ENCODE peak calls at places on chromosome 4, in four cellular contexts. W is HCT116, T is MM.1S, G is PC-3. V is an unnamed sample.

GRCh38 chr4:90174622-90175023 is 47.4 kb downstream of the CCSER1 start:
- DNase-seq in W (peak), T (peak), G (peak), V (no peak)

GRCh38 chr4:70688795-70689231 is 481 bp downstream of the UTP3 start:
- DNase-seq in W (no peak), T (no peak), G (no peak), V (peak)

GRCh38 chr4:73603307-73603710 is 16.9 kb downstream of the RASSF6 start:
- DNase-seq in W (no peak), T (no peak), G (peak), V (no peak)

GRCh38 chr4:74536557-74536956 is 91.6 kb downstream of the AREG start:
- DNase-seq in W (no peak), T (no peak), G (peak), V (peak)

GRCh38 chr4:24793219-24794005 is 2.0 kb upstream of the SOD3 start:
- DNase-seq in W (peak), T (no peak), G (peak), V (peak)

GRCh38 chr4:7998447-7998846 is 58.8 kb upstream of the AFAP1 start:
- DNase-seq in W (no peak), T (no peak), G (no peak), V (no peak)

GRCh38 chr4:158182736-158183135 is 9.9 kb upstream of the GASK1B start:
- DNase-seq in W (no peak), T (no peak), G (no peak), V (peak)

GRCh38 chr4:102574317-102574716 is 73.2 kb downstream of the NFKB1 start:
- DNase-seq in W (no peak), T (no peak), G (peak), V (no peak)

GRCh38 chr4:48635310-48635709 is 144.8 kb downstream of the FRYL start:
- DNase-seq in W (peak), T (no peak), G (peak), V (peak)

GRCh38 chr4:176792348-176793059 is at the start of gene VEGFC:
- DNase-seq in W (no peak), T (peak), G (peak), V (peak)

GRCh38 chr4:68577590-68577989 is 1.5 kb upstream of the UGT2B17 start:
- DNase-seq in W (no peak), T (no peak), G (no peak), V (no peak)

DNA sequence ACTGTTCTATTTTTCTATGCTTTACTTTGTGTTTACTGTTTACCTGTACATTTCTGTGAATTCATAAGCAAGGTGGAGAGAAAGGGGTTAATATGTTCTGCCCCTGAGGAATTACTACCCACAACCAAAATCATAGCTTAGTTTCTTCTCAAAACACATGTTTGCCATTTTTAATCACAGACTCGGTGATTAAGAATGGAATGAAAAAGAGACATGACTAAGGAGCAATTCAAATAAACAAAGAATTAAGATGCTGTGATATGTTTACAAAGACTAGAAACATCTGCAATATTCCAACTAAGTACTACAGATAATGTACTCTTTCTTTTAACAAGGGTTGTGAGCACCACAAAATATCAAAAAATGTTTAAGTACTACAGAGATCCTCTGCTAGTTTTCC is 11.7 kb upstream of the FAT4 start:
- DNase-seq in W (no peak), T (no peak), G (no peak), V (peak)
- TF ChIP-seq EZH2phosphoT487 in W (no peak), T (no peak), G (no peak), V (no peak)

GRCh38 chr4:54230479-54231418 is 1.7 kb downstream of the PDGFRA start:
- DNase-seq in W (no peak), T (no peak), G (no peak), V (peak)

GRCh38 chr4:54233697-54234496 is 4.8 kb downstream of the PDGFRA start:
- DNase-seq in W (peak), T (peak), G (peak), V (peak)

GRCh38 chr4:54231419-54232150 is 2.5 kb downstream of the PDGFRA start:
- DNase-seq in W (no peak), T (no peak), G (no peak), V (peak)

GRCh38 chr4:54233128-54233696 is 4.1 kb downstream of the PDGFRA start:
- DNase-seq in W (peak), T (peak), G (peak), V (peak)

GRCh38 chr4:54232151-54232688 is 3.1 kb downstream of the PDGFRA start:
- DNase-seq in W (no peak), T (no peak), G (no peak), V (peak)
- TF ChIP-seq EZH2phosphoT487 in W (no peak), T (no peak), G (no peak), V (no peak)

DNA sequence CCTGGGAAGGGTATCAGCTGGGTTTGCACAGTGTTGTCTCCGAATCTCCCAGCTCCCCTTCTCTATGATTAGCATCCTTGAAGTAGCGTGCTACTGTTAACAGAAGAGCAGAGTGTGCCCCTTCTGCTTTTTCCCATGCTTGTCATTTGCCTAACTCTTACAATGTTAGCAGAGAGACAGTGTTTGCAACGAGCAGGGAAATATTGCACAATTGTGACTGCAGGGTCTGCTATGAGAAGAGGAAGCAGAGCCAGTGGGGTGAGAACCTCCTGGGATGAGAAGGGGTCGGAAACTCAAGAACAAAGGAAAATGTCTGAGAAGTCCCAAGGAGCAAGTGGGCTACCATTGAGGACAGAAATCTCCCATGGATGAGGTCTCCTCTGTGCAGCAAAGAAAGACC is 7.8 kb upstream of the CHRNA9 start:
- DNase-seq in W (no peak), T (no peak), G (no peak), V (no peak)
- TF ChIP-seq EZH2phosphoT487 in W (no peak), T (no peak), G (no peak), V (no peak)

DNA sequence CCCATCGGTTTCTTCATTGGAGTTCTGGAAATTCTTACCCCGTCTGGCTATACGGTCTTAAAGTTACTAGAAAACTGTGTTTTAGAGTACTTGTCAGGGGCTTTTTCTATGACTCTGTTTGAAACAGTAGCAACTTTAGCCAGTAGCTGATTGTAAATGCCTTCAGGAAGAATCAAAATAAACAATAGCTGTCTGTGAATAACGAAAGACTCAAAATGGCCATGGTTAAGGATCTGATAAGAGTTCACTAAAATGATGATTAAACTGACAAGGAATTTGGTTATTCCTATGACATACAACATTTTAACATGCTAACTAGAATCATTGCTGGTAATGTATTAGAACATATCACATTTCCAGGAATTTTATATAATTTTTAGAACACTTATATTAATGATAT is 191.0 kb downstream of the EVC2 start:
- DNase-seq in W (no peak), T (no peak), G (no peak), V (no peak)
- TF ChIP-seq EZH2phosphoT487 in W (no peak), T (no peak), G (no peak), V (no peak)

GRCh38 chr4:168712316-168712855 is 215.5 kb downstream of the PALLD start:
- DNase-seq in W (no peak), T (no peak), G (no peak), V (no peak)

GRCh38 chr4:168713193-168713592 is 216.3 kb downstream of the PALLD start:
- DNase-seq in W (no peak), T (no peak), G (no peak), V (no peak)

GRCh38 chr4:168710353-168710946 is 213.6 kb downstream of the PALLD start:
- DNase-seq in W (peak), T (peak), G (peak), V (peak)

GRCh38 chr4:168708108-168708507 is 211.3 kb downstream of the PALLD start:
- DNase-seq in W (no peak), T (no peak), G (peak), V (peak)

DNA sequence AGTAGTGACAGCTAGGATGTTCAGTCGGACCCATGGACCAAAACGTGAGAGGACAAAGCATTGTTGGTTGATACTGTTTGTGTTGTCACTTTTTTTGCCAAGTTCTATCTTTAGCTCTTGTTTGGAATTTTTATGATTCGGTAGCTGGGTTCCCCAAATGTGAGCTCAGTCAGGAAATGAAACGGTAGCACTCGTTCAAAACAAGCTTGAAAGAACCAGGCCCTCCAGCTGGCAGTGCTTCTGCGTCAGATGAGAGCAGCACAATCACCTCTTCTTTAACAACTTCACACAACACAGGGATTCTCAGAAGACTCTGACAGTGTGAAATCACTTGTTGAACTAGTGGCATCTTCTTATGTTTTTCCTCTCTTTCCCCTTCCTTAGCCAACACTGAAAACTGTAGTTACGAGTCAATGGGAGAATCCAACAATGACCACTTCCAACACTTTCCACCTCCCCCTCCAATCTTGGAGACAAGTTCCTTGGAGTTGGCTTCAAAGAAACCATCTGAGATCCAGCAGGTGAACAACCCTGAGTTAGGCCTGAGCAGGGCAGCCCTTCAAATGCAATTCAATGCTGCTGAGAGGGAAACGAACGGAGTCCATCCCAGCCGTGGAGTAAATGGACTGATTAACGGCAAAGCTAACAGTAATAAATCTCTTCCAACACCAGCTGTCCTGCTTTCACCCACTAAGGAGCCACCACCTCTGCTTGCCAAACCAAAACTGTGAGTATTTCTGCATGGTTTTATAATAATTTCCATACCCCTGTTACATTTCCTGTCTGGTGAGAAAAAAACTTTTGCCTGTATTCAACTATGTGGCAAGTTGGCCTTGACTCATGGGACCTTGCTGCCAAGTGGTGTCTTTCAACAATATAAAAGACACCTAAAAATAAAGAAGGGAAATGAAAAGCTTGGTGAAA is 214.6 kb downstream of the PALLD start:
- DNase-seq in W (no peak), T (no peak), G (no peak), V (peak)
- TF ChIP-seq EZH2phosphoT487 in W (no peak), T (no peak), G (no peak), V (no peak)

GRCh38 chr4:77047037-77047436 is 28.8 kb downstream of the CCNI start:
- DNase-seq in W (no peak), T (peak), G (peak), V (peak)
- TF ChIP-seq EZH2phosphoT487 in W (no peak), T (no peak), G (no peak), V (no peak)

GRCh38 chr4:75895744-75896314 is 6.4 kb downstream of the PPEF2 start:
- DNase-seq in W (peak), T (peak), G (peak), V (peak)
- TF ChIP-seq EZH2phosphoT487 in W (no peak), T (no peak), G (no peak), V (no peak)

DNA sequence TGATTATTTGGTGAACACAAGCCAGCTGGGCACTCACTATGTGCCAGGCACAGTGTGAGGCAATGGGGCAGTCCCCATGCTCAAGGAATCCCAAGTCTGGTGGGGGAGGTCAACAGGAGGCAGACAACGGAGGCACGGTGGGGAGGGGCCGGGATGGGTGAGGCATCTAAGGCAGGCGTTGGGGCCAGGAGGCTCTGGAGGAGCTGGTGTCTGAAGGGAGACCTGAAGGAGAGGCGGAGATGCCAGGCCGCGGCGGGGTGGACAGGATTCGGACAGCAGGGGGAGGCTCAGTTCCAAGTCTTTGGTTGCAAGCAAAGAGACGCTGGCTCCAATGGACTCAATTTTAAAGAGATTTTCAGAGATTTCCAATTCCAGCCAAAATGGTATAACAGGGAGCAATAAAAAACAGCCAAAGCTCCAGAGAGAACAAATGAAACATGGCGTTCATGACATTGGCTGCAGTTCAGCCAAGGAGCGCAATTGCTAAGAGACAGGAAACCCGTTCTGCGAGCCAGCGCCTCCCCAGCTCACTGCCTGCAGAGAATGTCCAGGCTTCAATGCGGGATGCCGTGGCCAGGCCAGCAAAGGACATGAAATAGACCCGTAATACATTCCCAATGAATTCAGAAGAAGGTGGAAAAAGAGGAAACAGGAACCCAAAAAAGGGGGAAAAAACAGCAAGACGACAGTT is 105.2 kb upstream of the LRPAP1 start:
- DNase-seq in W (no peak), T (no peak), G (no peak), V (peak)
- TF ChIP-seq EZH2phosphoT487 in W (no peak), T (no peak), G (no peak), V (no peak)

V was measured in GM23248.